ENCODE peak calls at places on chromosome 6, in seven cellular contexts. U, Y, M, Q, D, C and S are unnamed samples.

GRCh38 chr6:71246596-71246995 is 42.0 kb upstream of the OGFRL1 start:
- DNase-seq in U (no peak), Y (no peak), M (no peak), Q (no peak), D (no peak), C (no peak), S (no peak)

GRCh38 chr6:11433860-11434259 is 103.7 kb upstream of the TMEM170B start:
- DNase-seq in U (no peak), Y (no peak), M (no peak), Q (no peak), D (no peak), C (no peak), S (no peak)

GRCh38 chr6:3026811-3027626 is 27.3 kb downstream of the NQO2 start:
- DNase-seq in U (no peak), Y (no peak), M (peak), Q (peak), D (peak), C (peak), S (peak)

GRCh38 chr6:113855500-113856010 is 1.6 kb upstream of the MARCKS start:
- DNase-seq in U (peak), Y (peak), M (no peak), Q (peak), D (no peak), C (no peak), S (peak)

GRCh38 chr6:157442296-157442695 is 61.3 kb downstream of the ZDHHC14 start:
- DNase-seq in U (no peak), Y (peak), M (no peak), Q (peak), D (no peak), C (no peak), S (peak)

GRCh38 chr6:11772109-11772830 is 6.3 kb downstream of the ADTRP start:
- DNase-seq in U (no peak), Y (peak), M (no peak), Q (peak), D (no peak), C (no peak), S (peak)

GRCh38 chr6:38897507-38897906 is 151.1 kb upstream of the GLP1R start:
- DNase-seq in U (no peak), Y (no peak), M (no peak), Q (no peak), D (no peak), C (no peak), S (no peak)

GRCh38 chr6:155315516-155315871 is 1.2 kb upstream of the TFB1M start:
- DNase-seq in U (no peak), Y (peak), M (no peak), Q (no peak), D (no peak), C (no peak), S (no peak)

GRCh38 chr6:139784222-139784769 is 409.8 kb upstream of the CITED2 start:
- DNase-seq in U (no peak), Y (no peak), M (no peak), Q (peak), D (no peak), C (no peak), S (no peak)

GRCh38 chr6:129865013-129865412 is 3.9 kb upstream of the TMEM244 start:
- DNase-seq in U (no peak), Y (no peak), M (no peak), Q (no peak), D (no peak), C (no peak), S (no peak)

GRCh38 chr6:1024587-1024986 is 287.3 kb upstream of the FOXQ1 start:
- DNase-seq in U (no peak), Y (peak), M (peak), Q (peak), D (no peak), C (no peak), S (peak)